ENCODE peak calls at places on chromosomes 16 and 17, in seven cellular contexts. L, Q, K, B, D, A and H are unnamed samples.

GRCh38 chr16:74480150-74481029 is 59.1 kb upstream of the CLEC18B start:
- DNase-seq in L (peak; percentile 17), Q (peak; percentile 92), K (no peak), B (no peak), D (no peak), A (no peak), H (no peak)

GRCh38 chr17:19249681-19250080 is 12.5 kb downstream of the EPN2 start:
- DNase-seq in L (peak; percentile 75), Q (no peak), K (no peak), B (no peak), D (no peak), A (no peak), H (no peak)

GRCh38 chr16:48971571-48972071 is 310.0 kb downstream of the CBLN1 start:
- DNase-seq in L (no peak), Q (no peak), K (peak; percentile 43), B (no peak), D (no peak), A (no peak), H (no peak)

GRCh38 chr16:19085679-19086200 is 18.3 kb downstream of the COQ7 start:
- DNase-seq in L (no peak), Q (peak; percentile 85), K (no peak), B (no peak), D (no peak), A (no peak), H (no peak)

GRCh38 chr17:42422958-42423712 is at the start of gene CAVIN1:
- DNase-seq in L (peak; percentile 99), Q (peak; percentile 95), K (peak; percentile 95), B (no peak), D (no peak), A (peak; percentile 57), H (peak; percentile 69)

GRCh38 chr17:32903774-32904673 is 23.9 kb upstream of the TMEM98 start:
- DNase-seq in L (no peak), Q (peak; percentile 15), K (no peak), B (no peak), D (no peak), A (no peak), H (no peak)

GRCh38 chr17:80270836-80271235 is 10.2 kb downstream of the RNF213 start:
- DNase-seq in L (no peak), Q (no peak), K (no peak), B (no peak), D (no peak), A (no peak), H (no peak)

GRCh38 chr17:72594248-72594647 is 473.4 kb downstream of the SOX9 start:
- DNase-seq in L (no peak), Q (no peak), K (no peak), B (no peak), D (no peak), A (no peak), H (no peak)

GRCh38 chr17:40320771-40321501 is 12.0 kb downstream of the RARA start:
- DNase-seq in L (no peak), Q (peak; percentile 57), K (no peak), B (no peak), D (peak; percentile 51), A (no peak), H (no peak)

GRCh38 chr16:56637814-56638750 is at the start of gene MT1A:
- DNase-seq in L (peak; percentile 30), Q (peak; percentile 90), K (no peak), B (no peak), D (no peak), A (no peak), H (no peak)

GRCh38 chr17:59296190-59296589 is 35.3 kb upstream of the YPEL2 start:
- DNase-seq in L (no peak), Q (no peak), K (no peak), B (no peak), D (no peak), A (no peak), H (no peak)

GRCh38 chr16:15966420-15967222 is 17.2 kb downstream of the ABCC1 start:
- DNase-seq in L (peak; percentile 77), Q (no peak), K (peak; percentile 57), B (no peak), D (no peak), A (no peak), H (no peak)

GRCh38 chr16:10947211-10947787 is 2.9 kb downstream of the CLEC16A start:
- DNase-seq in L (no peak), Q (no peak), K (no peak), B (no peak), D (no peak), A (no peak), H (no peak)

GRCh38 chr16:17414421-17414820 is 56.3 kb downstream of the XYLT1 start:
- DNase-seq in L (no peak), Q (no peak), K (no peak), B (no peak), D (no peak), A (no peak), H (peak; percentile 35)

GRCh38 chr16:1105888-1106620 is 10.0 kb upstream of the C1QTNF8 start:
- DNase-seq in L (peak; percentile 30), Q (peak; percentile 58), K (peak; percentile 42), B (no peak), D (no peak), A (peak; percentile 85), H (peak; percentile 68)

GRCh38 chr17:56597495-56597990 is 4.0 kb downstream of the NOG start:
- DNase-seq in L (no peak), Q (no peak), K (no peak), B (no peak), D (no peak), A (no peak), H (no peak)

GRCh38 chr16:27918755-27919154 is 144.8 kb downstream of the GSG1L start:
- DNase-seq in L (no peak), Q (no peak), K (no peak), B (no peak), D (no peak), A (no peak), H (no peak)

GRCh38 chr17:77322534-77323412 is 182.0 kb downstream of the SEC14L1 start:
- DNase-seq in L (peak; percentile 100), Q (peak; percentile 68), K (peak; percentile 93), B (no peak), D (no peak), A (no peak), H (no peak)

GRCh38 chr17:15348030-15348429 is 6.6 kb upstream of the TEKT3 start:
- DNase-seq in L (peak; percentile 34), Q (peak; percentile 89), K (no peak), B (no peak), D (no peak), A (no peak), H (no peak)

GRCh38 chr17:79819534-79820276 is 19.5 kb downstream of the CBX4 start:
- DNase-seq in L (no peak), Q (no peak), K (no peak), B (no peak), D (no peak), A (no peak), H (no peak)

GRCh38 chr16:89446136-89446974 is 44.0 kb downstream of the ANKRD11 start:
- DNase-seq in L (no peak), Q (no peak), K (no peak), B (no peak), D (no peak), A (no peak), H (no peak)

GRCh38 chr17:39619786-39620101 is 7.0 kb upstream of the PPP1R1B start:
- DNase-seq in L (no peak), Q (no peak), K (no peak), B (no peak), D (no peak), A (no peak), H (no peak)

GRCh38 chr17:9696279-9697044 is 51.1 kb downstream of the USP43 start:
- DNase-seq in L (no peak), Q (no peak), K (no peak), B (no peak), D (no peak), A (no peak), H (no peak)

GRCh38 chr17:45428954-45429337 is 3.7 kb downstream of the ARHGAP27 start:
- DNase-seq in L (no peak), Q (no peak), K (no peak), B (no peak), D (no peak), A (no peak), H (no peak)

GRCh38 chr17:60535382-60536279 is 9.6 kb upstream of the APPBP2 start:
- DNase-seq in L (peak; percentile 52), Q (no peak), K (no peak), B (no peak), D (no peak), A (no peak), H (no peak)

GRCh38 chr17:80688994-80689635 is 144.5 kb downstream of the RPTOR start:
- DNase-seq in L (no peak), Q (no peak), K (no peak), B (no peak), D (no peak), A (no peak), H (no peak)

GRCh38 chr16:49947907-49948678 is 76.9 kb upstream of the CNEP1R1 start:
- DNase-seq in L (no peak), Q (no peak), K (no peak), B (no peak), D (no peak), A (no peak), H (no peak)

GRCh38 chr16:10326647-10327046 is 59.2 kb upstream of the ATF7IP2 start:
- DNase-seq in L (no peak), Q (no peak), K (no peak), B (no peak), D (no peak), A (no peak), H (no peak)

GRCh38 chr17:47203984-47204721 is 5.0 kb upstream of the MYL4 start:
- DNase-seq in L (no peak), Q (no peak), K (no peak), B (peak; percentile 46), D (no peak), A (no peak), H (no peak)

GRCh38 chr16:9099131-9099625 is 7.7 kb downstream of the HAPSTR1 start:
- DNase-seq in L (no peak), Q (peak; percentile 40), K (no peak), B (no peak), D (no peak), A (peak; percentile 16), H (peak; percentile 35)

GRCh38 chr16:2715519-2715918 is 4.5 kb downstream of the PRSS27 start:
- DNase-seq in L (peak; percentile 38), Q (peak; percentile 60), K (no peak), B (peak; percentile 83), D (peak; percentile 74), A (peak; percentile 88), H (peak; percentile 83)

GRCh38 chr17:67021718-67022450 is 22.5 kb upstream of the CACNG1 start:
- DNase-seq in L (no peak), Q (no peak), K (no peak), B (no peak), D (no peak), A (no peak), H (no peak)

GRCh38 chr16:2244301-2244700 is 7.1 kb downstream of the ECI1 start:
- DNase-seq in L (no peak), Q (no peak), K (no peak), B (no peak), D (no peak), A (no peak), H (no peak)

GRCh38 chr16:69073181-69073669 is 32.2 kb upstream of the HAS3 start:
- DNase-seq in L (peak; percentile 90), Q (no peak), K (peak; percentile 70), B (no peak), D (no peak), A (no peak), H (no peak)

GRCh38 chr16:54098247-54098646 is 188.3 kb downstream of the IRX3 start:
- DNase-seq in L (no peak), Q (no peak), K (no peak), B (no peak), D (no peak), A (no peak), H (no peak)